ENCODE peak calls at places on chromosome 14, in five cellular contexts. R is NCI-H748 treated with DMSO at 0.1 percent for 48 hours, F is NT2/D1, D is cardiac fibroblast, W is Ammon's horn. O is an unnamed sample.

GRCh38 chr14:101928415-101928841 is 35.9 kb upstream of the DYNC1H1 start:
- DNase-seq in W (no peak), F (no peak), R (no peak), D (no peak), O (no peak)

GRCh38 chr14:101075025-101075800 is 171.7 kb upstream of the RTL1 start:
- DNase-seq in R (no peak), F (no peak), D (no peak), W (no peak), O (no peak)

GRCh38 chr14:50028458-50028857 is 87.9 kb downstream of the VCPKMT start:
- DNase-seq in R (no peak), F (no peak), D (no peak), W (no peak), O (no peak)

GRCh38 chr14:51018521-51018920 is 74.2 kb upstream of the PYGL start:
- DNase-seq in W (no peak), F (no peak), R (no peak), D (peak; percentile 52), O (no peak)

GRCh38 chr14:70735043-70735442 is 74.3 kb downstream of the MAP3K9 start:
- DNase-seq in D (no peak), R (no peak), F (no peak), W (no peak), O (peak; percentile 63)

GRCh38 chr14:86035882-86036281 is 505.9 kb downstream of the FLRT2 start:
- DNase-seq in F (no peak), D (peak; percentile 26), W (no peak), R (no peak), O (no peak)

GRCh38 chr14:103696027-103696402 is 19.2 kb downstream of the XRCC3 start:
- DNase-seq in F (no peak), W (no peak), D (no peak), R (no peak), O (no peak)

GRCh38 chr14:53894456-53894855 is 62.2 kb downstream of the BMP4 start:
- DNase-seq in D (peak; percentile 77), F (no peak), R (no peak), W (no peak), O (no peak)

GRCh38 chr14:61420326-61420725 is 98.9 kb downstream of the PRKCH start:
- DNase-seq in W (no peak), D (peak; percentile 58), R (no peak), F (no peak), O (no peak)

GRCh38 chr14:68919129-68919927 is 59.8 kb downstream of the ACTN1 start:
- DNase-seq in R (no peak), D (no peak), W (no peak), F (no peak), O (no peak)

GRCh38 chr14:73725116-73726024 is 11.2 kb upstream of the PNMA1 start:
- DNase-seq in R (no peak), W (peak; percentile 3), D (peak; percentile 60), F (no peak), O (no peak)

GRCh38 chr14:72685456-72685855 is 208.4 kb downstream of the DPF3 start:
- DNase-seq in W (no peak), F (no peak), R (no peak), D (peak; percentile 18), O (no peak)

GRCh38 chr14:21525571-21525970 is 575 bp downstream of the SALL2 start:
- DNase-seq in D (no peak), R (peak; percentile 3), F (no peak), W (peak; percentile 48), O (no peak)

GRCh38 chr14:53432378-53432802 is 279.3 kb upstream of the DDHD1 start:
- DNase-seq in R (no peak), D (peak; percentile 56), F (peak; percentile 49), W (no peak), O (no peak)

GRCh38 chr14:23601845-23602180 is 23.2 kb upstream of the JPH4 start:
- DNase-seq in W (no peak), R (no peak), D (no peak), F (no peak), O (no peak)

O was measured in DMS153.